ENCODE peak calls at places on chromosome 11, in ten cellular contexts. F is tibial artery, V is stomach, E is sigmoid colon, O is heart left ventricle, K is fibroblast of lung, H is small intestine, S is left ventricle myocardium inferior, D is NT2/D1, L is GM23248. I is an unnamed sample. For H3K4me1, the result is how much of the 10 kb centered on the place peaks cover.

GRCh38 chr11:69307871-69308381 is 14.0 kb downstream of the MYEOV start:
- DNase-seq in F (no peak), V (no peak), E (peak), O (no peak), K (no peak), H (no peak), S (no peak), D (no peak), L (no peak), I (no peak)

GRCh38 chr11:118884613-118885274 is 1.1 kb downstream of the CXCR5 start:
- DNase-seq in F (no peak), V (no peak), E (no peak), O (no peak), K (no peak), H (no peak), S (no peak), D (no peak), L (no peak), I (no peak)

GRCh38 chr11:69156673-69157155 is 979 bp downstream of the SMIM38 start:
- DNase-seq in F (no peak), V (no peak), E (no peak), O (no peak), K (peak), H (no peak), S (no peak), D (no peak), L (peak), I (no peak)

GRCh38 chr11:70031631-70032469 is 46.3 kb upstream of the ANO1 start:
- DNase-seq in F (no peak), V (no peak), E (no peak), O (no peak), K (no peak), H (no peak), S (no peak), D (no peak), L (no peak), I (no peak)

GRCh38 chr11:131656179-131656838 is 285.9 kb downstream of the NTM start:
- DNase-seq in F (no peak), V (no peak), E (no peak), O (no peak), K (no peak), H (no peak), S (no peak), D (no peak), L (no peak), I (no peak)

GRCh38 chr11:11640152-11640551 is 18.3 kb upstream of the GALNT18 start:
- DNase-seq in F (no peak), V (no peak), E (no peak), O (no peak), K (no peak), H (no peak), S (no peak), D (no peak), L (no peak), I (no peak)

GRCh38 chr11:34492806-34493414 is 20.7 kb downstream of the ELF5 start:
- DNase-seq in F (peak), V (peak), E (no peak), O (peak), K (peak), H (peak), S (no peak), D (peak), L (peak), I (no peak)

GRCh38 chr11:92251980-92252379 is 27.4 kb downstream of the FAT3 start:
- DNase-seq in F (no peak), V (no peak), E (no peak), O (no peak), K (peak), H (no peak), S (no peak), D (no peak), L (peak), I (no peak)

GRCh38 chr11:10305262-10305963 is 540 bp downstream of the ADM start:
- DNase-seq in F (peak), V (peak), E (peak), O (peak), K (peak), H (peak), S (peak), D (no peak), L (peak), I (peak)

GRCh38 chr11:112837162-112837826 is 123.9 kb upstream of the NCAM1 start:
- DNase-seq in F (no peak), V (peak), E (no peak), O (peak), K (no peak), H (no peak), S (no peak), D (no peak), L (peak), I (no peak)

GRCh38 chr11:120695426-120695825 is 183.9 kb downstream of the GRIK4 start:
- DNase-seq in F (no peak), V (no peak), E (no peak), O (no peak), K (no peak), H (no peak), S (no peak), D (no peak), L (no peak), I (no peak)

GRCh38 chr11:67996622-67997459 is 7.1 kb downstream of the UNC93B1 start:
- DNase-seq in F (peak), V (peak), E (no peak), O (no peak), K (peak), H (peak), S (peak), D (peak), L (peak), I (peak)

GRCh38 chr11:65043881-65044501 is 3.0 kb downstream of the SAC3D1 start:
- DNase-seq in F (peak), V (no peak), E (peak), O (peak), K (peak), H (no peak), S (peak), D (no peak), L (peak), I (no peak)

GRCh38 chr11:77053217-77054013 is 13.4 kb upstream of the CAPN5 start:
- DNase-seq in F (no peak), V (no peak), E (no peak), O (no peak), K (no peak), H (no peak), S (no peak), D (no peak), L (no peak), I (no peak)

GRCh38 chr11:15412054-15412453 is 297.3 kb downstream of the INSC start:
- DNase-seq in F (no peak), V (no peak), E (no peak), O (no peak), K (no peak), H (no peak), S (no peak), D (no peak), L (no peak), I (no peak)

GRCh38 chr11:67240575-67241389 is 25.5 kb upstream of the GRK2 start:
- DNase-seq in F (peak), V (peak), E (peak), O (peak), K (peak), H (peak), S (peak), D (no peak), L (peak), I (peak)

GRCh38 chr11:808427-809286 is 1.1 kb upstream of the RPLP2 start:
- DNase-seq in F (no peak), V (no peak), E (peak), O (no peak), K (no peak), H (no peak), S (no peak), D (no peak), L (peak), I (no peak)

GRCh38 chr11:44509291-44509690 is 56.2 kb upstream of the CD82 start:
- DNase-seq in F (no peak), V (no peak), E (no peak), O (no peak), K (no peak), H (no peak), S (no peak), D (no peak), L (no peak), I (no peak)

GRCh38 chr11:101974255-101974654 is 57.9 kb upstream of the ANGPTL5 start:
- DNase-seq in F (no peak), V (no peak), E (no peak), O (no peak), K (peak), H (no peak), S (no peak), D (no peak), L (peak), I (no peak)

GRCh38 chr11:44309483-44310197 is at the start of gene ALX4:
- DNase-seq in F (no peak), V (no peak), E (no peak), O (peak), K (peak), H (no peak), S (peak), D (peak), L (peak), I (no peak)

GRCh38 chr11:115185507-115185906 is 318.7 kb downstream of the CADM1 start:
- DNase-seq in F (no peak), V (no peak), E (no peak), O (no peak), K (no peak), H (no peak), S (no peak), D (no peak), L (no peak), I (no peak)

GRCh38 chr11:19774817-19775600 is 62.4 kb downstream of the NAV2 start:
- DNase-seq in F (no peak), V (no peak), E (no peak), O (no peak), K (no peak), H (no peak), S (no peak), D (no peak), L (peak), I (no peak)

GRCh38 chr11:119306373-119306890 is 10.5 kb downstream of the MCAM start:
- DNase-seq in F (peak), V (no peak), E (no peak), O (no peak), K (peak), H (no peak), S (no peak), D (no peak), L (peak), I (no peak)

GRCh38 chr11:110389946-110390345 is 39.8 kb upstream of the FDX1 start:
- DNase-seq in F (no peak), V (no peak), E (no peak), O (no peak), K (no peak), H (no peak), S (no peak), D (no peak), L (no peak), I (no peak)

GRCh38 chr11:79439893-79440450 is 858 bp downstream of the TENM4 start:
- DNase-seq in F (peak), V (no peak), E (peak), O (peak), K (no peak), H (no peak), S (peak), D (no peak), L (no peak), I (peak)

GRCh38 chr11:47724041-47724729 is 9.0 kb upstream of the AGBL2 start:
- DNase-seq in F (peak), V (no peak), E (no peak), O (no peak), K (peak), H (peak), S (no peak), D (no peak), L (peak), I (no peak)

GRCh38 chr11:34356576-34356917 is 1.3 kb downstream of the ABTB2 start:
- DNase-seq in F (peak), V (no peak), E (peak), O (peak), K (peak), H (no peak), S (peak), D (no peak), L (peak), I (peak)

GRCh38 chr11:35316161-35316560 is 103.2 kb downstream of the SLC1A2 start:
- DNase-seq in F (no peak), V (no peak), E (no peak), O (no peak), K (peak), H (no peak), S (no peak), D (no peak), L (no peak), I (no peak)

GRCh38 chr11:46117842-46118241 is 3.4 kb downstream of the PHF21A start:
- DNase-seq in F (no peak), V (no peak), E (no peak), O (no peak), K (peak), H (no peak), S (no peak), D (no peak), L (peak), I (no peak)
- H3K4me3 ChIP-seq in F (no peak), V (no peak), E (no peak), O (no peak), K (peak), H (no peak), S (peak), D (no peak), L (peak), I (no peak)

DNA sequence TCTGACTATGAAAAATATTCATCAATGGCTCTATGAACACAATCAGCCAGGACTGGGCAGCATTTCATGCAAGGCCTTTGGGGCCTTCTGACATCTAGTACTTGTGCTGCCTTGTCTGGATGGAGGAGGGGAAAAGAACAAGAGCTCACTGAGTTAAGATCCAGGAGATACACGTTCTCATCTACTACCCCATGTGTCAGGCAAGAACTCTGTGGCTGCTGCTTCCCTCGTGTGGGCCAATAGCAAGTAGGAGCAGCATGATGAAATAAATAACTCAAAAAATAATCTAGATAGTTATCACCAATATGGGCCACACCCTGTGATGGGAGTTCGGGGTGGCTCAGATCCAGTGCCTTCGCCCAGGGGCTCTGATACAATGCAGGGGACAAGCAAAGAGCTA is 7.3 kb downstream of the KCNE3 start:
- DNase-seq in F (no peak), V (no peak), E (no peak), O (no peak), K (no peak), H (no peak), S (no peak), D (no peak), L (no peak), I (no peak)
- H3K4me1 ChIP-seq in F (under half), V (under half), E (under half), O (under half), K (under half), H (under half), S (under half), D (under half), L (under half), I (under half)

GRCh38 chr11:14356342-14356741 is 2.6 kb downstream of the RRAS2 start:
- DNase-seq in F (no peak), V (no peak), E (no peak), O (no peak), K (no peak), H (no peak), S (no peak), D (no peak), L (no peak), I (no peak)
- H3K4me3 ChIP-seq in F (no peak), V (no peak), E (no peak), O (no peak), K (peak), H (no peak), S (no peak), D (no peak), L (peak), I (no peak)

GRCh38 chr11:117072517-117073218 is 25.6 kb downstream of the SIK3 start:
- DNase-seq in F (no peak), V (no peak), E (no peak), O (no peak), K (peak), H (peak), S (no peak), D (no peak), L (peak), I (no peak)

GRCh38 chr11:117074122-117074521 is 24.1 kb downstream of the SIK3 start:
- DNase-seq in F (no peak), V (no peak), E (no peak), O (no peak), K (no peak), H (no peak), S (no peak), D (no peak), L (no peak), I (no peak)

GRCh38 chr11:117076941-117077659 is 21.1 kb downstream of the SIK3 start:
- DNase-seq in F (no peak), V (no peak), E (no peak), O (no peak), K (peak), H (no peak), S (no peak), D (no peak), L (no peak), I (no peak)

GRCh38 chr11:117073539-117073938 is 24.7 kb downstream of the SIK3 start:
- DNase-seq in F (no peak), V (no peak), E (no peak), O (no peak), K (no peak), H (no peak), S (no peak), D (no peak), L (peak), I (no peak)

GRCh38 chr11:117075186-117075585 is 23.0 kb downstream of the SIK3 start:
- DNase-seq in F (no peak), V (no peak), E (no peak), O (no peak), K (no peak), H (no peak), S (no peak), D (no peak), L (peak), I (no peak)
- H3K4me1 ChIP-seq in F (half or more), V (half or more), E (half or more), O (under half), K (under half), H (under half), S (half or more), D (under half), L (under half), I (under half)

DNA sequence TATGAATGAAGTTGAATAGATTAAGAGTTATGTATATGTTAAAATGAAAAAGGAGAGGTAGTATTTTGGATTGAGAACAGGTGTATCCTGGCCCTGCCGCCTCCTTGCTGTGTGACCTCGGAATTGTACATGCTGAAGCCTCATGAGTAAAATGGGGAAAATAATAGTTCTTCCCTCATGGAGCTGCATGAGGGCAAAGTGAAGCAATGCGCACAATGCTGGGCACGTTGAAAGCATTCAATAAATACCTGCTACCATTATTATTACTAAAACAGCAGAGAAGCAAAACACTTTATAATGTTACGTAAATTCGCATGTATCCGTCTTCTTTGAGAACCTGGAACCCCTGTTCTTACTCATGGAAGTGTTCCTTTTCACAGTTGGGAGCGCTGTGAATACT is 5.7 kb downstream of the AMOTL1 start:
- DNase-seq in F (no peak), V (no peak), E (no peak), O (no peak), K (no peak), H (no peak), S (no peak), D (no peak), L (no peak), I (no peak)
- H3K4me3 ChIP-seq in F (no peak), V (no peak), E (no peak), O (no peak), K (no peak), H (no peak), S (no peak), D (no peak), L (no peak), I (no peak)

GRCh38 chr11:2380807-2381350 is 3.8 kb downstream of the CD81 start:
- DNase-seq in F (peak), V (peak), E (peak), O (peak), K (peak), H (peak), S (peak), D (no peak), L (peak), I (peak)
- H3K4me1 ChIP-seq in F (half or more), V (half or more), E (half or more), O (half or more), K (under half), H (under half), S (half or more), D (under half), L (under half), I (half or more)

DNA sequence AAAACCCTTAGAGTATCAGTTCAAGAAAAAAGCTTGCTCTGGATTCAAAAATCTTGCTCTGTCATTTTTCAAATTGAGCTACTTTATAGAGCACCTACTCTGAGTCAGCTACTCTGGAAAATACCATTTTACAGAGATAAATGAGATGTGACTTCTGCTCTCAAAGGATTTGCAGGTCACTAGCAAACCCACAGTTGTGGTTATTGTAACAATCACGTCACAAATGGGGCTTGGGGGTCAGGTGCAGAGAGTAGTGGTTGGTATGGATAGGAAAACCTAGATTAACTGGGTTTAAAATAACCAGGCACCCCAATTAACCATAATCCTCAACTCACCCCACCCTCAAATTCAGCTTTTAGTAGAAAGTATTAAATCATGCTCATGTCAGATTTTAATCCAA is 52.3 kb downstream of the MSANTD4 start:
- DNase-seq in F (no peak), V (no peak), E (no peak), O (no peak), K (no peak), H (no peak), S (no peak), D (no peak), L (no peak), I (no peak)
- H3K4me3 ChIP-seq in F (no peak), V (no peak), E (no peak), O (no peak), K (no peak), H (no peak), S (no peak), D (no peak), L (no peak), I (no peak)

I was measured in kidney.